ENCODE peak calls at places on chromosomes 6 and 20, in seven cellular contexts. F is lower lobe of right lung; A is T-helper 9 cell; O is activated naive CD4-positive, alpha-beta T cell treated with anti-CD3 and anti-CD28 coated beads, Interleukin-2, amount 10 ng/mL, durations not matched to agents 7 days and 5 days; M is cardiac fibroblast; Y is activated T-cell treated with anti-CD3 and anti-CD28 coated beads for 1 hour; E is colonic mucosa. S is an unnamed sample.

GRCh38 chr6:37713529-37714119 is 15.9 kb upstream of the MDGA1 start:
- DNase-seq in F (no peak), A (no peak), O (no peak), M (peak), Y (no peak), E (no peak), S (no peak)

GRCh38 chr6:37433657-37434271 is 743 bp downstream of the CMTR1 start:
- DNase-seq in F (no peak), A (peak), O (peak), M (peak), Y (no peak), E (no peak), S (no peak)

GRCh38 chr6:34235605-34236422 is 859 bp upstream of the HMGA1 start:
- DNase-seq in F (peak), A (peak), O (peak), M (peak), Y (peak), E (peak), S (peak)

GRCh38 chr6:109263873-109264700 is 118.2 kb downstream of the CD164 start:
- DNase-seq in F (no peak), A (no peak), O (no peak), M (no peak), Y (no peak), E (no peak), S (no peak)

GRCh38 chr20:41580384-41580783 is 37.8 kb downstream of the CHD6 start:
- DNase-seq in F (no peak), A (no peak), O (no peak), M (no peak), Y (no peak), E (no peak), S (no peak)

GRCh38 chr6:54236984-54237383 is 71.3 kb upstream of the TINAG start:
- DNase-seq in F (no peak), A (no peak), O (no peak), M (no peak), Y (no peak), E (no peak), S (no peak)

GRCh38 chr6:28922004-28922840 is 1.6 kb downstream of the TRIM27 start:
- DNase-seq in F (no peak), A (no peak), O (peak), M (peak), Y (no peak), E (peak), S (peak)

GRCh38 chr6:140857734-140858380 is 1274.9 kb upstream of the GJE1 start:
- DNase-seq in F (no peak), A (no peak), O (no peak), M (peak), Y (no peak), E (no peak), S (no peak)

GRCh38 chr6:157699777-157700636 is 123.0 kb upstream of the SNX9 start:
- DNase-seq in F (no peak), A (no peak), O (no peak), M (no peak), Y (no peak), E (no peak), S (no peak)

GRCh38 chr20:23298155-23298554 is 52.4 kb upstream of the NXT1 start:
- DNase-seq in F (no peak), A (no peak), O (no peak), M (no peak), Y (no peak), E (no peak), S (no peak)

GRCh38 chr6:43491750-43492661 is 14.6 kb downstream of the TJAP1 start:
- DNase-seq in F (peak), A (no peak), O (no peak), M (peak), Y (no peak), E (peak), S (no peak)

GRCh38 chr6:49646942-49647341 is 10.3 kb upstream of the RHAG start:
- DNase-seq in F (no peak), A (no peak), O (no peak), M (no peak), Y (no peak), E (no peak), S (no peak)

GRCh38 chr20:58102744-58103516 is 125.5 kb downstream of the ANKRD60 start:
- DNase-seq in F (no peak), A (no peak), O (no peak), M (no peak), Y (no peak), E (peak), S (no peak)

GRCh38 chr6:104714796-104715195 is 144.9 kb downstream of the HACE1 start:
- DNase-seq in F (no peak), A (no peak), O (no peak), M (no peak), Y (no peak), E (no peak), S (no peak)

GRCh38 chr6:19772891-19773290 is 64.3 kb upstream of the ID4 start:
- DNase-seq in F (no peak), A (no peak), O (no peak), M (no peak), Y (no peak), E (no peak), S (no peak)

GRCh38 chr20:38612921-38613320 is 11.3 kb downstream of the ARHGAP40 start:
- DNase-seq in F (no peak), A (no peak), O (no peak), M (no peak), Y (no peak), E (no peak), S (no peak)

GRCh38 chr6:47485491-47486135 is 8.0 kb downstream of the CD2AP start:
- DNase-seq in F (no peak), A (no peak), O (no peak), M (peak), Y (no peak), E (no peak), S (no peak)

GRCh38 chr6:117229870-117230269 is 35.5 kb upstream of the VGLL2 start:
- DNase-seq in F (no peak), A (no peak), O (no peak), M (no peak), Y (no peak), E (no peak), S (no peak)

GRCh38 chr6:66328181-66328580 is 621.2 kb upstream of the EYS start:
- DNase-seq in F (no peak), A (no peak), O (no peak), M (no peak), Y (no peak), E (no peak), S (no peak)

GRCh38 chr6:133034509-133035206 is 206.5 kb upstream of the EYA4 start:
- DNase-seq in F (no peak), A (no peak), O (no peak), M (no peak), Y (no peak), E (no peak), S (no peak)

GRCh38 chr6:85363870-85364269 is 86.0 kb upstream of the NT5E start:
- DNase-seq in F (no peak), A (no peak), O (no peak), M (no peak), Y (no peak), E (no peak), S (no peak)

GRCh38 chr6:26594730-26595632 is 1.8 kb upstream of the ABT1 start:
- DNase-seq in F (no peak), A (no peak), O (peak), M (peak), Y (no peak), E (no peak), S (no peak)

GRCh38 chr6:12849420-12850200 is 133.0 kb downstream of the PHACTR1 start:
- DNase-seq in F (no peak), A (no peak), O (no peak), M (peak), Y (no peak), E (no peak), S (no peak)

GRCh38 chr6:111087871-111088667 is 766 bp downstream of the SLC16A10 start:
- DNase-seq in F (peak), A (peak), O (peak), M (no peak), Y (peak), E (peak), S (peak)

GRCh38 chr6:65229768-65230167 is 477.3 kb downstream of the EYS start:
- DNase-seq in F (no peak), A (no peak), O (no peak), M (no peak), Y (no peak), E (no peak), S (no peak)

GRCh38 chr6:8219352-8219943 is 117.1 kb upstream of the EEF1E1 start:
- DNase-seq in F (no peak), A (peak), O (peak), M (peak), Y (peak), E (peak), S (peak)

GRCh38 chr6:18293192-18293904 is 29.0 kb upstream of the DEK start:
- DNase-seq in F (no peak), A (no peak), O (no peak), M (no peak), Y (no peak), E (peak), S (peak)

S was measured in left colon.